ENCODE peak calls at places on chromosomes 13 and 19, in five cellular contexts. H is CD4-positive, CD25-positive, alpha-beta regulatory T cell; L is HS-5; C is globus pallidus; X is Calu3. O is an unnamed sample.

GRCh38 chr13:34561033-34561432 is 381.0 kb upstream of the NBEA start:
- DNase-seq in L (no peak), H (no peak), C (no peak), X (no peak), O (no peak)

GRCh38 chr19:1173845-1174809 is at the start of gene SBNO2:
- DNase-seq in C (peak; percentile 70), H (peak; percentile 88), L (no peak), X (peak; percentile 91), O (peak; percentile 81)

GRCh38 chr19:4185413-4186086 is 3.1 kb downstream of the ANKRD24 start:
- DNase-seq in C (no peak), H (no peak), X (no peak), L (no peak), O (no peak)

GRCh38 chr19:53927745-53928144 is 18.7 kb downstream of the CACNG7 start:
- DNase-seq in C (no peak), L (no peak), H (peak; percentile 22), X (peak; percentile 79), O (no peak)

GRCh38 chr19:748274-748598 is 2.7 kb upstream of the MISP start:
- DNase-seq in L (no peak), X (no peak), H (no peak), C (no peak), O (no peak)

GRCh38 chr13:59494560-59494970 is 669.2 kb downstream of the DIAPH3 start:
- DNase-seq in C (no peak), X (no peak), H (no peak), L (peak; percentile 23), O (peak; percentile 71)

GRCh38 chr13:107099661-107100060 is 531.7 kb upstream of the ARGLU1 start:
- DNase-seq in L (peak; percentile 22), X (no peak), C (no peak), H (no peak), O (no peak)

GRCh38 chr13:44815507-44816074 is 173.7 kb downstream of the NUFIP1 start:
- DNase-seq in C (no peak), L (peak; percentile 76), H (no peak), X (peak; percentile 65), O (no peak)

GRCh38 chr13:112885782-112886268 is 83.2 kb upstream of the MCF2L start:
- DNase-seq in L (peak; percentile 15), X (peak; percentile 29), H (no peak), C (no peak), O (peak; percentile 54)

GRCh38 chr13:49635599-49636433 is 7.5 kb downstream of the ARL11 start:
- DNase-seq in C (no peak), H (peak; percentile 82), X (no peak), L (no peak), O (no peak)

GRCh38 chr19:17847538-17848366 is at the start of gene JAK3:
- DNase-seq in X (no peak), C (peak; percentile 19), L (no peak), H (peak; percentile 86), O (peak; percentile 66)

GRCh38 chr19:38514812-38515633 is 81.5 kb downstream of the RYR1 start:
- DNase-seq in X (peak; percentile 88), H (peak; percentile 83), L (no peak), C (peak; percentile 40), O (peak; percentile 62)

GRCh38 chr13:24168392-24168750 is 7.9 kb downstream of the SPATA13 start:
- DNase-seq in H (no peak), L (no peak), C (peak; percentile 55), X (no peak), O (no peak)

GRCh38 chr19:47391510-47392223 is 27.7 kb downstream of the MEIS3 start:
- DNase-seq in H (peak; percentile 82), L (peak; percentile 28), C (peak; percentile 62), X (peak; percentile 91), O (peak; percentile 82)

GRCh38 chr13:40207110-40207478 is 459.3 kb downstream of the FOXO1 start:
- DNase-seq in L (no peak), H (no peak), X (no peak), C (no peak), O (no peak)

GRCh38 chr13:74274946-74275345 is 140.7 kb upstream of the KLF12 start:
- DNase-seq in C (no peak), X (no peak), L (no peak), H (no peak), O (no peak)

GRCh38 chr19:40742477-40742876 is 7.8 kb downstream of the ACTMAP start:
- DNase-seq in C (no peak), L (no peak), X (no peak), H (no peak), O (peak; percentile 40)

GRCh38 chr19:54470991-54471782 is 1.9 kb downstream of the CDC42EP5 start:
- DNase-seq in X (peak; percentile 52), H (no peak), C (peak; percentile 72), L (no peak), O (no peak)

GRCh38 chr19:52585604-52586003 is 15.5 kb downstream of the ZNF701 start:
- DNase-seq in C (no peak), H (no peak), L (no peak), X (no peak), O (no peak)

GRCh38 chr19:13118424-13119193 is 545 bp downstream of the NACC1 start:
- DNase-seq in X (peak; percentile 56), H (peak; percentile 47), C (no peak), L (no peak), O (no peak)

GRCh38 chr19:13665125-13665903 is 99.0 kb upstream of the MRI1 start:
- DNase-seq in X (no peak), H (no peak), C (no peak), L (no peak), O (no peak)

GRCh38 chr13:82747331-82747730 is 1134.9 kb downstream of the SLITRK1 start:
- DNase-seq in X (no peak), H (no peak), C (no peak), L (no peak), O (no peak)

GRCh38 chr19:12706332-12706718 is 9.9 kb upstream of the FBXW9 start:
- DNase-seq in H (no peak), C (no peak), X (no peak), L (no peak), O (no peak)

GRCh38 chr19:12567951-12568350 is 16.7 kb upstream of the ZNF564 start:
- DNase-seq in H (no peak), X (no peak), C (no peak), L (no peak), O (no peak)

O was measured in G401.